ENCODE peak calls at places on chromosomes 4 and X, in four cellular contexts. Z, X, J and U are unnamed samples.
A peak's percentile ranks its signal among the peaks of the same experiment; 100 is the strongest.

GRCh38 chrX:109294097-109294815 is 187.6 kb downstream of the GUCY2F start:
- DNase-seq in Z (no peak), X (peak; percentile 0), J (no peak), U (peak; percentile 1)

GRCh38 chr4:154595807-154596206 is 5.3 kb upstream of the FGA start:
- DNase-seq in Z (no peak), X (no peak), J (no peak), U (no peak)

GRCh38 chrX:57952320-57952678 is 42.0 kb upstream of the ZXDA start:
- DNase-seq in Z (no peak), X (no peak), J (no peak), U (no peak)

GRCh38 chrX:17922303-17922702 is 61.2 kb upstream of the RAI2 start:
- DNase-seq in Z (no peak), X (no peak), J (no peak), U (no peak)

GRCh38 chr4:75243570-75243969 is 270.6 kb downstream of the RCHY1 start:
- DNase-seq in Z (no peak), X (no peak), J (no peak), U (no peak)

GRCh38 chrX:72054776-72055495 is 76.8 kb downstream of the RTL5 start:
- DNase-seq in Z (no peak), X (no peak), J (no peak), U (no peak)

GRCh38 chr4:153486281-153487151 is 20.4 kb downstream of the TMEM131L start:
- DNase-seq in Z (no peak), X (peak; percentile 83), J (no peak), U (peak; percentile 83)

GRCh38 chr4:62170235-62170634 is 970.1 kb downstream of the ADGRL3 start:
- DNase-seq in Z (no peak), X (no peak), J (no peak), U (no peak)

GRCh38 chrX:34377645-34378044 is 245.5 kb upstream of the FAM47A start:
- DNase-seq in Z (no peak), X (no peak), J (no peak), U (no peak)

GRCh38 chr4:42302348-42302747 is 94.9 kb upstream of the SHISA3 start:
- DNase-seq in Z (no peak), X (no peak), J (no peak), U (peak; percentile 42)

GRCh38 chrX:117707948-117708743 is 408.5 kb downstream of the KLHL13 start:
- DNase-seq in Z (no peak), X (no peak), J (no peak), U (no peak)

GRCh38 chr4:1200425-1201035 is 28.1 kb upstream of the SPON2 start:
- DNase-seq in Z (no peak), X (peak; percentile 84), J (peak; percentile 63), U (peak; percentile 92)

GRCh38 chrX:108485960-108486359 is 46.3 kb downstream of the COL4A5 start:
- DNase-seq in Z (no peak), X (no peak), J (no peak), U (no peak)

GRCh38 chrX:115311666-115312065 is 22.2 kb downstream of the LUZP4 start:
- DNase-seq in Z (no peak), X (no peak), J (no peak), U (no peak)

GRCh38 chr4:15729910-15730533 is 27.2 kb downstream of the BST1 start:
- DNase-seq in Z (peak; percentile 41), X (peak; percentile 41), J (peak; percentile 55), U (peak; percentile 49)

GRCh38 chr4:140000232-140000631 is 153.8 kb downstream of the MAML3 start:
- DNase-seq in Z (no peak), X (no peak), J (no peak), U (no peak)

GRCh38 chrX:64334467-64334866 is 60.8 kb downstream of the MTMR8 start:
- DNase-seq in Z (no peak), X (no peak), J (no peak), U (no peak)

GRCh38 chrX:17590892-17591740 is 146.2 kb upstream of the SCML1 start:
- DNase-seq in Z (no peak), X (peak; percentile 82), J (peak; percentile 52), U (peak; percentile 70)

GRCh38 chr4:749771-750666 is 44.4 kb downstream of the PCGF3 start:
- DNase-seq in Z (no peak), X (peak; percentile 28), J (no peak), U (peak; percentile 23)